ENCODE peak calls at places on chromosomes 4 and X, in seven cellular contexts. D, P, N, E, O, Z and S are unnamed samples.

GRCh38 chr4:100517864-100518341 is at the start of gene EMCN:
- DNase-seq in D (no peak), P (no peak), N (peak), E (no peak), O (no peak), Z (no peak), S (no peak)

GRCh38 chr4:151806511-151806927 is 45.7 kb upstream of the GATB start:
- DNase-seq in D (no peak), P (no peak), N (no peak), E (no peak), O (peak), Z (peak), S (peak)

GRCh38 chr4:27921236-27921635 is 1060.6 kb downstream of the STIM2 start:
- DNase-seq in D (no peak), P (no peak), N (no peak), E (no peak), O (no peak), Z (no peak), S (no peak)

GRCh38 chr4:152691761-152692160 is 12.0 kb upstream of the TMEM154 start:
- DNase-seq in D (no peak), P (peak), N (no peak), E (no peak), O (no peak), Z (no peak), S (no peak)

GRCh38 chrX:67523932-67524331 is 19.9 kb upstream of the AR start:
- DNase-seq in D (no peak), P (no peak), N (peak), E (no peak), O (no peak), Z (no peak), S (no peak)

GRCh38 chrX:96182366-96182765 is 502.3 kb upstream of the DIAPH2 start:
- DNase-seq in D (no peak), P (peak), N (peak), E (no peak), O (peak), Z (no peak), S (peak)

GRCh38 chr4:15717126-15717525 is 14.3 kb downstream of the BST1 start:
- DNase-seq in D (no peak), P (no peak), N (peak), E (no peak), O (no peak), Z (peak), S (no peak)

GRCh38 chrX:134713618-134714107 is 55.4 kb upstream of the PLAC1 start:
- DNase-seq in D (no peak), P (no peak), N (no peak), E (no peak), O (no peak), Z (no peak), S (no peak)

GRCh38 chr4:91147067-91147466 is 1019.9 kb downstream of the CCSER1 start:
- DNase-seq in D (no peak), P (no peak), N (no peak), E (no peak), O (no peak), Z (no peak), S (no peak)

GRCh38 chr4:40283968-40284367 is 51.2 kb upstream of the CHRNA9 start:
- DNase-seq in D (peak), P (no peak), N (no peak), E (no peak), O (no peak), Z (peak), S (no peak)

GRCh38 chr4:8727546-8728510 is 135.3 kb downstream of the CPZ start:
- DNase-seq in D (no peak), P (no peak), N (no peak), E (peak), O (no peak), Z (no peak), S (peak)

GRCh38 chr4:44368413-44369167 is 80.0 kb downstream of the KCTD8 start:
- DNase-seq in D (no peak), P (no peak), N (no peak), E (no peak), O (no peak), Z (peak), S (no peak)

GRCh38 chr4:83110222-83110945 is 4.1 kb downstream of the PLAC8 start:
- DNase-seq in D (peak), P (peak), N (peak), E (peak), O (peak), Z (peak), S (peak)

GRCh38 chr4:63302792-63303191 is 1106.5 kb downstream of the TECRL start:
- DNase-seq in D (no peak), P (no peak), N (no peak), E (no peak), O (no peak), Z (no peak), S (no peak)

GRCh38 chr4:113157086-113157857 is 107.8 kb downstream of the ANK2 start:
- DNase-seq in D (no peak), P (no peak), N (no peak), E (no peak), O (no peak), Z (no peak), S (peak)

GRCh38 chr4:112127736-112128322 is 17.4 kb upstream of the FAM241A start:
- DNase-seq in D (no peak), P (no peak), N (peak), E (no peak), O (no peak), Z (peak), S (no peak)

GRCh38 chrX:23727206-23727605 is 15.9 kb downstream of the ACOT9 start:
- DNase-seq in D (no peak), P (no peak), N (no peak), E (no peak), O (no peak), Z (no peak), S (no peak)

GRCh38 chrX:74363914-74364313 is 57.4 kb upstream of the SLC16A2 start:
- DNase-seq in D (no peak), P (no peak), N (no peak), E (no peak), O (no peak), Z (no peak), S (no peak)

GRCh38 chr4:139659735-139660424 is 5.7 kb upstream of the MGST2 start:
- DNase-seq in D (no peak), P (no peak), N (peak), E (no peak), O (no peak), Z (no peak), S (no peak)

GRCh38 chrX:46433892-46434291 is 111.3 kb downstream of the ZNF674 start:
- DNase-seq in D (no peak), P (no peak), N (no peak), E (no peak), O (no peak), Z (peak), S (no peak)

GRCh38 chrX:68511255-68511654 is 12.4 kb downstream of the YIPF6 start:
- DNase-seq in D (peak), P (peak), N (peak), E (no peak), O (peak), Z (no peak), S (peak)

DNA sequence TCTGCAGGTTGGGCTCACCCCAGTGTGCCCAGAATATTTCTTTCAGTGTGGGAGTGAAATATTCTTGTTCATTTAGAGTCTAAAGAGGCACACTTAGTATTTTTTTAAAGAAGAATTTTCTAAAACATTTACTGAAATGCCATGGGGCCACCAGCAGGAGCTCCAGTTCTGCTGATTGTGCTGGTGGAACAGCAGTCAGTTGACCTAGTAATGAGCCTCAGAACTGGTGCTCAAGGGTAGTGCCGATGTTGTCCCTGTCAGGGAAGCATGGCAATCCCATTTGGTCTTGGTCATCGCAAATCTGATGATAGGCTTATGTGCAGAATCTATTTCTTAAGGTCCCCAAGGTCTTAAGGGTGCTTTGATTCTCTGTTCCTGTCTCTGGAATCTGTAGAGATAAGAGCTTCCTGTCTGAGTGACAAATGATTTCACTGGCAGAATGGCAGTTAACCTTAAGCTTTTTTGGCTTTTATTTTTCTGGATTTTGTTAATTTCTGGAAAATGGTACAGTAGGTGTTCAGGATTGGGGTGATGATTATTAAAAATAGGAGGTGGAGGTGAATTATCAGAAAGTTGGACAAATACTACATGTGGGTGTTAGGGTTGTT is 31.3 kb downstream of the JADE1 start:
- DNase-seq in D (no peak), P (no peak), N (no peak), E (no peak), O (no peak), Z (no peak), S (peak)
- H3K27ac ChIP-seq in D (no peak), P (no peak), N (no peak), E (no peak), O (no peak), Z (no peak), S (no peak)

GRCh38 chr4:184460495-184461285 is 13.7 kb downstream of the IRF2 start:
- DNase-seq in D (no peak), P (no peak), N (no peak), E (no peak), O (no peak), Z (no peak), S (no peak)
- TF ChIP-seq CTCF in D (no peak), P (no peak), N (no peak), E (no peak), O (no peak), Z (no peak), S (no peak)

DNA sequence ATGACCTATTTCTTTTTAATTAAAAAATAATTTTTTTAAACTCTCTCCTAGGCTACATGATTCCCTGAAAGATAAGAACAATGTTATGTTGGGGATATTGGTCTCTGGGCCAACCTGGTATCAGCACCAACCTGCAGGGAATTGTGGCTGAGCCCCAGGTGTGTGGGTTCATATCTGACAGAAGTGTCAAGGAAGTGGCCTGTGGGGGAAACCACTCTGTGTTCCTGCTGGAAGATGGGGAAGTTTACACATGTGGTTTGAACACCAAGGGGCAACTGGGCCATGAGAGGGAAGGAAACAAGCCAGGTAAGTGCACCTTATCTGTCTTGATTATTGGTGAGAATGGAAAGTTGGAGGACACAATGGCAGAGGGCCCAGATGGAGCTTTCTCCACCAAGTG is 13.5 kb downstream of the HERC3 start:
- DNase-seq in D (no peak), P (no peak), N (no peak), E (no peak), O (no peak), Z (no peak), S (no peak)
- H3K27ac ChIP-seq in D (no peak), P (no peak), N (no peak), E (no peak), O (no peak), Z (no peak), S (no peak)

DNA sequence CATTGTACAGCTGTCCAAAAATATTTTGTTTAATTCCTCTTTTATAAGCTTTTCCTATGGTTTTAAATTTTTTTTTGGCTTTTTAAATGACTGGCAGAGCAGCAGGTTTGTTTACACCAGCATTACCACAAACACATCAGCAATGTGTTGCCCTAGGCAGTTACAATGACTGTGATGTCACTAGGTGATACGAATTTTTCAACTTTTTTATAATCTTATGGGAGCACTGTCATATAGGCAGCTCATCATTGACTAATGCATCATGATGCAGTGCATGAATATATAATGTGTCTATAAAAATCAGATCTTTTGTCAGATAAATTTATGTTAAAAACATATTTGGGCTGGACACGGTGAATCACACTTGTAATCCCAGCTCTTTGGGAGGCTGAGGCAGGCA is 231.7 kb upstream of the SLIT2 start:
- DNase-seq in D (no peak), P (no peak), N (no peak), E (no peak), O (no peak), Z (no peak), S (no peak)
- TF ChIP-seq CTCF in D (no peak), P (no peak), N (no peak), E (no peak), O (no peak), Z (no peak), S (no peak)

DNA sequence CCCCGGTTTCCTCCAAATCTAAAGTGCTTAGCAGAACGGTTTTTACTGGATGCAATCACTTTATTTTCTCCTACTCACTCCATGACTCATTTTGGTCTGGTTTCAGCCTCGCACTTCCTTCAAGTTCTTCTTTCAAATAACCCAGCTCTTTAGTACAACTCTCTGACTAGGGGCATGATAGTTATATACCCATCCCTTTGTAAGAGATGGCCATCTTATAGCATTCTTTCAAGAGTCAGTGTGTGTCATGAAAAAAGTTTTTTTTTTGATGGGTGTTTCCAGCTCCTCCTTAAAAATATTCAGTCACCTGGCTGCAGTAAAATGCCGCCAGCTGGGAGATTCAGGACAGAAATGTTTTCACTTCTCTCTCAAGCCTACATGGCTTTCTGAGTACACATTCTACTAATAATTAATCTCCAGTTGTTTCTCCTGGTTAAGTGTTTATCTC is 139.4 kb downstream of the GASK1B start:
- DNase-seq in D (no peak), P (peak), N (peak), E (no peak), O (no peak), Z (peak), S (no peak)
- H3K27ac ChIP-seq in D (no peak), P (peak), N (peak), E (peak), O (no peak), Z (no peak), S (no peak)

DNA sequence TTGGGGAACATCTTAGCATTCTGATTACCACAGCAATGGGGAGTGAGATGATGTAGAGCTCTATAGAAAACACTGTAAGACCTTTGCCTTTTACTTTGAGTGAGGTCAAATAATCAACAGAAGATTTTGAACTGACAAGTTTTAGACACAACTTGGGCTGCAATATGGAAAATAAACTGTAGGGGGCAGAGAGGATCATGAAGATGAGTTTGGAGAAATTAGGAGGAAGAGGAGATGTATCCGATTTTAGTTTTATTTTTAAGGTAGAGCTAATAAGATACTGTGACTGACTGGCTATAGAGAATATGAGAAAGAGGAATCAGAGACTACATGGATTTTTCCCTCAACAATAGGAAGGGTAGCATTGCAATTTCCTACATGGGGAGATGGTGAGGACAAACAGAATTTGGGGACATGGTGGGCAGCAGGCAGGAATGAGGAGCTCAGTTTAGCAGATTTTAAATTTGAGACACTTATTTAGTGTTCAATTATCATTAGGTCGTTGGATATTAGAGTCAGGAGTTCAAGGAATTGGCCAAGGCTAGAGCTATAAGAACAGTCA is 563.1 kb downstream of the INPP4B start:
- DNase-seq in D (peak), P (no peak), N (peak), E (no peak), O (peak), Z (no peak), S (peak)
- TF ChIP-seq CTCF in D (peak), P (no peak), N (peak), E (peak), O (peak), Z (peak), S (peak)

GRCh38 chr4:98624642-98625041 is 33.8 kb downstream of the TSPAN5 start:
- DNase-seq in D (no peak), P (no peak), N (no peak), E (no peak), O (no peak), Z (no peak), S (no peak)

GRCh38 chr4:98623126-98623802 is 35.1 kb downstream of the TSPAN5 start:
- DNase-seq in D (no peak), P (no peak), N (no peak), E (no peak), O (no peak), Z (no peak), S (no peak)

GRCh38 chr4:98625920-98626319 is 32.5 kb downstream of the TSPAN5 start:
- DNase-seq in D (no peak), P (no peak), N (no peak), E (no peak), O (no peak), Z (no peak), S (no peak)

GRCh38 chr4:98625399-98625798 is 33.0 kb downstream of the TSPAN5 start:
- DNase-seq in D (no peak), P (no peak), N (peak), E (no peak), O (no peak), Z (no peak), S (no peak)

GRCh38 chr4:98624144-98624543 is 34.3 kb downstream of the TSPAN5 start:
- DNase-seq in D (no peak), P (no peak), N (no peak), E (no peak), O (no peak), Z (no peak), S (no peak)
- H3K27ac ChIP-seq in D (no peak), P (no peak), N (no peak), E (no peak), O (no peak), Z (no peak), S (no peak)